ENCODE peak calls at places on chromosomes 1 and 21, in eight cellular contexts. One of them, this sample, is unnamed.

GRCh38 chr1:185734929-185735666 is 907 bp downstream of the HMCN1 start:
- DNase-seq in stomach: no peak
- DNase-seq in HL-60: no peak
- DNase-seq in GM23338: no peak
- DNase-seq in upper lobe of left lung: no peak
- DNase-seq in endothelial cell of umbilical vein: peak
- DNase-seq in K562: no peak
- DNase-seq in HCT116: no peak
- DNase-seq in this sample: no peak

GRCh38 chr1:165871311-165872067 is 44.1 kb downstream of the UCK2 start:
- DNase-seq in stomach: peak
- DNase-seq in HL-60: peak
- DNase-seq in GM23338: peak
- DNase-seq in upper lobe of left lung: peak
- DNase-seq in endothelial cell of umbilical vein: peak
- DNase-seq in K562: peak
- DNase-seq in HCT116: peak
- DNase-seq in this sample: peak

GRCh38 chr1:43933386-43934278 is at the start of gene ARTN:
- DNase-seq in stomach: peak
- DNase-seq in HL-60: no peak
- DNase-seq in GM23338: peak
- DNase-seq in upper lobe of left lung: peak
- DNase-seq in endothelial cell of umbilical vein: no peak
- DNase-seq in K562: no peak
- DNase-seq in HCT116: no peak
- DNase-seq in this sample: peak

GRCh38 chr21:36456714-36457399 is 23.1 kb downstream of the CLDN14 start:
- DNase-seq in stomach: no peak
- DNase-seq in HL-60: no peak
- DNase-seq in GM23338: no peak
- DNase-seq in upper lobe of left lung: no peak
- DNase-seq in endothelial cell of umbilical vein: peak
- DNase-seq in K562: no peak
- DNase-seq in HCT116: no peak
- DNase-seq in this sample: no peak

GRCh38 chr1:33802268-33802667 is 61.6 kb upstream of the HMGB4 start:
- DNase-seq in stomach: no peak
- DNase-seq in HL-60: no peak
- DNase-seq in GM23338: no peak
- DNase-seq in upper lobe of left lung: no peak
- DNase-seq in endothelial cell of umbilical vein: no peak
- DNase-seq in K562: no peak
- DNase-seq in HCT116: no peak
- DNase-seq in this sample: no peak

GRCh38 chr1:15966081-15966955 is 9.6 kb downstream of the ZBTB17 start:
- DNase-seq in stomach: peak
- DNase-seq in HL-60: no peak
- DNase-seq in GM23338: no peak
- DNase-seq in upper lobe of left lung: peak
- DNase-seq in endothelial cell of umbilical vein: peak
- DNase-seq in K562: no peak
- DNase-seq in HCT116: no peak
- DNase-seq in this sample: peak

GRCh38 chr1:21238141-21238800 is 52.0 kb downstream of the ECE1 start:
- DNase-seq in stomach: no peak
- DNase-seq in HL-60: no peak
- DNase-seq in GM23338: no peak
- DNase-seq in upper lobe of left lung: no peak
- DNase-seq in endothelial cell of umbilical vein: no peak
- DNase-seq in K562: no peak
- DNase-seq in HCT116: no peak
- DNase-seq in this sample: no peak

GRCh38 chr1:228938248-228938891 is 203.1 kb downstream of the RHOU start:
- DNase-seq in stomach: no peak
- DNase-seq in HL-60: no peak
- DNase-seq in GM23338: no peak
- DNase-seq in upper lobe of left lung: peak
- DNase-seq in endothelial cell of umbilical vein: peak
- DNase-seq in K562: no peak
- DNase-seq in HCT116: no peak
- DNase-seq in this sample: no peak

GRCh38 chr1:98674075-98674781 is 12.7 kb downstream of the SNX7 start:
- DNase-seq in stomach: no peak
- DNase-seq in HL-60: no peak
- DNase-seq in GM23338: no peak
- DNase-seq in upper lobe of left lung: no peak
- DNase-seq in endothelial cell of umbilical vein: no peak
- DNase-seq in K562: no peak
- DNase-seq in HCT116: no peak
- DNase-seq in this sample: no peak

GRCh38 chr1:72166426-72166825 is 115.9 kb downstream of the NEGR1 start:
- DNase-seq in stomach: no peak
- DNase-seq in HL-60: no peak
- DNase-seq in GM23338: no peak
- DNase-seq in upper lobe of left lung: no peak
- DNase-seq in endothelial cell of umbilical vein: peak
- DNase-seq in K562: no peak
- DNase-seq in HCT116: no peak
- DNase-seq in this sample: no peak

GRCh38 chr21:15848632-15849031 is 118.8 kb downstream of the USP25 start:
- DNase-seq in stomach: no peak
- DNase-seq in HL-60: no peak
- DNase-seq in GM23338: no peak
- DNase-seq in upper lobe of left lung: no peak
- DNase-seq in endothelial cell of umbilical vein: peak
- DNase-seq in K562: no peak
- DNase-seq in HCT116: no peak
- DNase-seq in this sample: no peak

GRCh38 chr1:100866041-100866900 is 28.4 kb downstream of the EXTL2 start:
- DNase-seq in stomach: no peak
- DNase-seq in HL-60: no peak
- DNase-seq in GM23338: peak
- DNase-seq in upper lobe of left lung: no peak
- DNase-seq in endothelial cell of umbilical vein: peak
- DNase-seq in K562: peak
- DNase-seq in HCT116: peak
- DNase-seq in this sample: no peak

GRCh38 chr1:19169642-19170041 is 40.4 kb downstream of the UBR4 start:
- DNase-seq in stomach: no peak
- DNase-seq in HL-60: no peak
- DNase-seq in GM23338: no peak
- DNase-seq in upper lobe of left lung: no peak
- DNase-seq in endothelial cell of umbilical vein: no peak
- DNase-seq in K562: no peak
- DNase-seq in HCT116: no peak
- DNase-seq in this sample: no peak

GRCh38 chr1:205003358-205004145 is 39.5 kb upstream of the CNTN2 start:
- DNase-seq in stomach: no peak
- DNase-seq in HL-60: no peak
- DNase-seq in GM23338: peak
- DNase-seq in upper lobe of left lung: no peak
- DNase-seq in endothelial cell of umbilical vein: no peak
- DNase-seq in K562: no peak
- DNase-seq in HCT116: no peak
- DNase-seq in this sample: no peak

GRCh38 chr1:242813490-242814091 is 289.1 kb upstream of the PLD5 start:
- DNase-seq in stomach: no peak
- DNase-seq in HL-60: no peak
- DNase-seq in GM23338: no peak
- DNase-seq in upper lobe of left lung: no peak
- DNase-seq in endothelial cell of umbilical vein: no peak
- DNase-seq in K562: no peak
- DNase-seq in HCT116: no peak
- DNase-seq in this sample: no peak

GRCh38 chr1:113511269-113511668 is 121.0 kb downstream of the MAGI3 start:
- DNase-seq in stomach: no peak
- DNase-seq in HL-60: no peak
- DNase-seq in GM23338: no peak
- DNase-seq in upper lobe of left lung: no peak
- DNase-seq in endothelial cell of umbilical vein: no peak
- DNase-seq in K562: no peak
- DNase-seq in HCT116: no peak
- DNase-seq in this sample: no peak

GRCh38 chr1:54304518-54304917 is 101.7 kb downstream of the SSBP3 start:
- DNase-seq in stomach: no peak
- DNase-seq in HL-60: no peak
- DNase-seq in GM23338: no peak
- DNase-seq in upper lobe of left lung: no peak
- DNase-seq in endothelial cell of umbilical vein: no peak
- DNase-seq in K562: no peak
- DNase-seq in HCT116: no peak
- DNase-seq in this sample: no peak

GRCh38 chr1:33848205-33848604 is 15.7 kb upstream of the HMGB4 start:
- DNase-seq in stomach: no peak
- DNase-seq in HL-60: no peak
- DNase-seq in GM23338: peak
- DNase-seq in upper lobe of left lung: no peak
- DNase-seq in endothelial cell of umbilical vein: no peak
- DNase-seq in K562: no peak
- DNase-seq in HCT116: no peak
- DNase-seq in this sample: no peak

GRCh38 chr1:20195464-20195780 is 9.1 kb upstream of the PLA2G2C start:
- DNase-seq in stomach: no peak
- DNase-seq in HL-60: no peak
- DNase-seq in GM23338: no peak
- DNase-seq in upper lobe of left lung: no peak
- DNase-seq in endothelial cell of umbilical vein: no peak
- DNase-seq in K562: no peak
- DNase-seq in HCT116: no peak
- DNase-seq in this sample: no peak
- TF ChIP-seq CTCF in stomach: no peak
- TF ChIP-seq CTCF in HL-60: no peak
- TF ChIP-seq CTCF in GM23338: no peak
- TF ChIP-seq CTCF in upper lobe of left lung: no peak
- TF ChIP-seq CTCF in endothelial cell of umbilical vein: no peak
- TF ChIP-seq CTCF in K562: no peak
- TF ChIP-seq CTCF in HCT116: no peak
- TF ChIP-seq CTCF in this sample: no peak

GRCh38 chr1:221437924-221438323 is 304.0 kb downstream of the DUSP10 start:
- DNase-seq in stomach: no peak
- DNase-seq in HL-60: no peak
- DNase-seq in GM23338: no peak
- DNase-seq in upper lobe of left lung: no peak
- DNase-seq in endothelial cell of umbilical vein: no peak
- DNase-seq in K562: no peak
- DNase-seq in HCT116: peak
- DNase-seq in this sample: no peak

GRCh38 chr1:221442056-221442455 is 299.8 kb downstream of the DUSP10 start:
- DNase-seq in stomach: no peak
- DNase-seq in HL-60: no peak
- DNase-seq in GM23338: no peak
- DNase-seq in upper lobe of left lung: no peak
- DNase-seq in endothelial cell of umbilical vein: no peak
- DNase-seq in K562: no peak
- DNase-seq in HCT116: no peak
- DNase-seq in this sample: no peak

GRCh38 chr1:221439734-221440436 is 302.0 kb downstream of the DUSP10 start:
- DNase-seq in stomach: no peak
- DNase-seq in HL-60: no peak
- DNase-seq in GM23338: no peak
- DNase-seq in upper lobe of left lung: no peak
- DNase-seq in endothelial cell of umbilical vein: peak
- DNase-seq in K562: no peak
- DNase-seq in HCT116: peak
- DNase-seq in this sample: no peak

GRCh38 chr1:221439008-221439733 is 302.7 kb downstream of the DUSP10 start:
- DNase-seq in stomach: no peak
- DNase-seq in HL-60: no peak
- DNase-seq in GM23338: no peak
- DNase-seq in upper lobe of left lung: peak
- DNase-seq in endothelial cell of umbilical vein: peak
- DNase-seq in K562: no peak
- DNase-seq in HCT116: peak
- DNase-seq in this sample: no peak

DNA sequence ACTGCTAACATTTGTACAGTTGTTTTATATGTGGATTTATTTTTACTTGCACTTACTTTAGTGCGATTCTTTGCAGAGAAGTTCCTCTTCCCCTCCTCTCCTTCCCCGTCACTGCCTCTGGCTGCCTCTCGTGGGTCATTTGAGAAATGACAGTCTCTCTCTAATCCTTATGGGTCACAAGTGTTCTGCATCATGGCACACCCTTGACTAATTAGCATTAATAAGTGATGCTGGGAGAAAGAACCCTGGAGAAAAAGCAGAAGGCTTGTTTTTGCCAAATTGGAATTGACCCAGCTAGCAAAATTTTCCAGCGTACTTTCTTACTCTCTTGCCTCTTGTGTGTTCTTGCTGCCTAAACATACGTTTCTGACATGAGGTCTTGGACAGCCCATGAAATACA is 301.2 kb downstream of the DUSP10 start:
- DNase-seq in stomach: no peak
- DNase-seq in HL-60: no peak
- DNase-seq in GM23338: no peak
- DNase-seq in upper lobe of left lung: peak
- DNase-seq in endothelial cell of umbilical vein: no peak
- DNase-seq in K562: no peak
- DNase-seq in HCT116: peak
- DNase-seq in this sample: no peak
- TF ChIP-seq POLR2AphosphoS5 in stomach: peak
- TF ChIP-seq POLR2AphosphoS5 in HL-60: no peak
- TF ChIP-seq POLR2AphosphoS5 in GM23338: no peak
- TF ChIP-seq POLR2AphosphoS5 in upper lobe of left lung: no peak
- TF ChIP-seq POLR2AphosphoS5 in endothelial cell of umbilical vein: no peak
- TF ChIP-seq POLR2AphosphoS5 in K562: no peak
- TF ChIP-seq POLR2AphosphoS5 in HCT116: no peak
- TF ChIP-seq POLR2AphosphoS5 in this sample: peak

GRCh38 chr1:183319051-183319450 is 99.1 kb downstream of the NMNAT2 start:
- DNase-seq in stomach: no peak
- DNase-seq in HL-60: no peak
- DNase-seq in GM23338: no peak
- DNase-seq in upper lobe of left lung: no peak
- DNase-seq in endothelial cell of umbilical vein: no peak
- DNase-seq in K562: no peak
- DNase-seq in HCT116: no peak
- DNase-seq in this sample: no peak

GRCh38 chr1:183323849-183324683 is 94.1 kb downstream of the NMNAT2 start:
- DNase-seq in stomach: no peak
- DNase-seq in HL-60: no peak
- DNase-seq in GM23338: no peak
- DNase-seq in upper lobe of left lung: no peak
- DNase-seq in endothelial cell of umbilical vein: peak
- DNase-seq in K562: no peak
- DNase-seq in HCT116: no peak
- DNase-seq in this sample: no peak

GRCh38 chr1:183315987-183316758 is 102.0 kb downstream of the NMNAT2 start:
- DNase-seq in stomach: no peak
- DNase-seq in HL-60: no peak
- DNase-seq in GM23338: no peak
- DNase-seq in upper lobe of left lung: no peak
- DNase-seq in endothelial cell of umbilical vein: no peak
- DNase-seq in K562: no peak
- DNase-seq in HCT116: no peak
- DNase-seq in this sample: no peak

GRCh38 chr1:183318433-183318832 is 99.7 kb downstream of the NMNAT2 start:
- DNase-seq in stomach: peak
- DNase-seq in HL-60: no peak
- DNase-seq in GM23338: peak
- DNase-seq in upper lobe of left lung: peak
- DNase-seq in endothelial cell of umbilical vein: peak
- DNase-seq in K562: no peak
- DNase-seq in HCT116: no peak
- DNase-seq in this sample: peak
- TF ChIP-seq CTCF in stomach: no peak
- TF ChIP-seq CTCF in HL-60: no peak
- TF ChIP-seq CTCF in GM23338: peak
- TF ChIP-seq CTCF in upper lobe of left lung: peak
- TF ChIP-seq CTCF in endothelial cell of umbilical vein: peak
- TF ChIP-seq CTCF in K562: peak
- TF ChIP-seq CTCF in HCT116: peak
- TF ChIP-seq CTCF in this sample: peak

GRCh38 chr1:212284744-212285684 is at the start of gene PPP2R5A:
- DNase-seq in stomach: peak
- DNase-seq in HL-60: peak
- DNase-seq in GM23338: peak
- DNase-seq in upper lobe of left lung: peak
- DNase-seq in endothelial cell of umbilical vein: peak
- DNase-seq in K562: peak
- DNase-seq in HCT116: peak
- DNase-seq in this sample: peak
- TF ChIP-seq POLR2AphosphoS5 in stomach: peak
- TF ChIP-seq POLR2AphosphoS5 in HL-60: peak
- TF ChIP-seq POLR2AphosphoS5 in GM23338: peak
- TF ChIP-seq POLR2AphosphoS5 in upper lobe of left lung: peak
- TF ChIP-seq POLR2AphosphoS5 in endothelial cell of umbilical vein: peak
- TF ChIP-seq POLR2AphosphoS5 in K562: peak
- TF ChIP-seq POLR2AphosphoS5 in HCT116: peak
- TF ChIP-seq POLR2AphosphoS5 in this sample: peak